ENCODE peak calls at places on chromosome 12, in five cellular contexts. One of them, this sample, is unnamed. For H3K9me3, the result is how much of the 10 kb centered on the place peaks cover.

GRCh38 chr12:32290411-32290810 is 108.9 kb upstream of the FGD4 start:
- DNase-seq in CD8-positive, alpha-beta memory T cell: no peak
- DNase-seq in SK-N-SH: no peak
- DNase-seq in left lung: no peak
- DNase-seq in HCT116: no peak
- DNase-seq in this sample: no peak

GRCh38 chr12:25648460-25648859 is 95.4 kb upstream of the LMNTD1 start:
- DNase-seq in CD8-positive, alpha-beta memory T cell: no peak
- DNase-seq in SK-N-SH: peak
- DNase-seq in left lung: no peak
- DNase-seq in HCT116: peak
- DNase-seq in this sample: no peak

GRCh38 chr12:18824287-18824686 is 86.4 kb downstream of the CAPZA3 start:
- DNase-seq in CD8-positive, alpha-beta memory T cell: no peak
- DNase-seq in SK-N-SH: no peak
- DNase-seq in left lung: no peak
- DNase-seq in HCT116: no peak
- DNase-seq in this sample: no peak

GRCh38 chr12:67957383-67957782 is 31.9 kb upstream of the IFNG-AS1 start:
- DNase-seq in CD8-positive, alpha-beta memory T cell: no peak
- DNase-seq in SK-N-SH: no peak
- DNase-seq in left lung: no peak
- DNase-seq in HCT116: no peak
- DNase-seq in this sample: no peak

GRCh38 chr12:62730649-62731377 is 204.1 kb downstream of the PPM1H start:
- DNase-seq in CD8-positive, alpha-beta memory T cell: no peak
- DNase-seq in SK-N-SH: no peak
- DNase-seq in left lung: no peak
- DNase-seq in HCT116: no peak
- DNase-seq in this sample: no peak

GRCh38 chr12:89840162-89840922 is 131.7 kb upstream of the ATP2B1 start:
- DNase-seq in CD8-positive, alpha-beta memory T cell: no peak
- DNase-seq in SK-N-SH: no peak
- DNase-seq in left lung: no peak
- DNase-seq in HCT116: no peak
- DNase-seq in this sample: no peak

GRCh38 chr12:113462117-113462774 is 9.4 kb downstream of the LHX5 start:
- DNase-seq in CD8-positive, alpha-beta memory T cell: peak
- DNase-seq in SK-N-SH: peak
- DNase-seq in left lung: peak
- DNase-seq in HCT116: peak
- DNase-seq in this sample: peak

GRCh38 chr12:58081488-58081887 is 140.1 kb downstream of the ATP23 start:
- DNase-seq in CD8-positive, alpha-beta memory T cell: no peak
- DNase-seq in SK-N-SH: no peak
- DNase-seq in left lung: no peak
- DNase-seq in HCT116: no peak
- DNase-seq in this sample: no peak

GRCh38 chr12:89325495-89325894 is 26.8 kb downstream of the DUSP6 start:
- DNase-seq in CD8-positive, alpha-beta memory T cell: no peak
- DNase-seq in SK-N-SH: no peak
- DNase-seq in left lung: no peak
- DNase-seq in HCT116: no peak
- DNase-seq in this sample: no peak

GRCh38 chr12:59928416-59928815 is 332.6 kb downstream of the SLC16A7 start:
- DNase-seq in CD8-positive, alpha-beta memory T cell: no peak
- DNase-seq in SK-N-SH: no peak
- DNase-seq in left lung: peak
- DNase-seq in HCT116: no peak
- DNase-seq in this sample: no peak

GRCh38 chr12:25384038-25384953 is 133.6 kb upstream of the KRAS start:
- DNase-seq in CD8-positive, alpha-beta memory T cell: no peak
- DNase-seq in SK-N-SH: no peak
- DNase-seq in left lung: no peak
- DNase-seq in HCT116: no peak
- DNase-seq in this sample: no peak

GRCh38 chr12:38465020-38465419 is 148.4 kb downstream of the ALG10B start:
- DNase-seq in CD8-positive, alpha-beta memory T cell: no peak
- DNase-seq in SK-N-SH: no peak
- DNase-seq in left lung: no peak
- DNase-seq in HCT116: no peak
- DNase-seq in this sample: no peak

GRCh38 chr12:59600174-59600573 is 4.3 kb downstream of the SLC16A7 start:
- DNase-seq in CD8-positive, alpha-beta memory T cell: no peak
- DNase-seq in SK-N-SH: no peak
- DNase-seq in left lung: no peak
- DNase-seq in HCT116: no peak
- DNase-seq in this sample: no peak

GRCh38 chr12:94677778-94678177 is 27.4 kb upstream of the TMCC3 start:
- DNase-seq in CD8-positive, alpha-beta memory T cell: peak
- DNase-seq in SK-N-SH: no peak
- DNase-seq in left lung: no peak
- DNase-seq in HCT116: no peak
- DNase-seq in this sample: no peak

GRCh38 chr12:11324426-11324825 is 14.2 kb upstream of the PRB4 start:
- DNase-seq in CD8-positive, alpha-beta memory T cell: no peak
- DNase-seq in SK-N-SH: no peak
- DNase-seq in left lung: no peak
- DNase-seq in HCT116: no peak
- DNase-seq in this sample: no peak

GRCh38 chr12:50992814-50993213 is 33.4 kb downstream of the SLC11A2 start:
- DNase-seq in CD8-positive, alpha-beta memory T cell: no peak
- DNase-seq in SK-N-SH: no peak
- DNase-seq in left lung: no peak
- DNase-seq in HCT116: no peak
- DNase-seq in this sample: no peak

GRCh38 chr12:24025153-24025798 is 75.8 kb upstream of the SOX5 start:
- DNase-seq in CD8-positive, alpha-beta memory T cell: no peak
- DNase-seq in SK-N-SH: no peak
- DNase-seq in left lung: no peak
- DNase-seq in HCT116: no peak
- DNase-seq in this sample: no peak

GRCh38 chr12:2299207-2299606 is 246.4 kb downstream of the CACNA1C start:
- DNase-seq in CD8-positive, alpha-beta memory T cell: no peak
- DNase-seq in SK-N-SH: no peak
- DNase-seq in left lung: no peak
- DNase-seq in HCT116: no peak
- DNase-seq in this sample: no peak
- H3K9me3 ChIP-seq in CD8-positive, alpha-beta memory T cell: under half
- H3K9me3 ChIP-seq in SK-N-SH: under half
- H3K9me3 ChIP-seq in left lung: under half
- H3K9me3 ChIP-seq in HCT116: under half
- H3K9me3 ChIP-seq in this sample: under half

GRCh38 chr12:47609806-47610205 is 96.0 kb downstream of the RPAP3 start:
- DNase-seq in CD8-positive, alpha-beta memory T cell: no peak
- DNase-seq in SK-N-SH: no peak
- DNase-seq in left lung: no peak
- DNase-seq in HCT116: no peak
- DNase-seq in this sample: no peak
- H3K9me3 ChIP-seq in CD8-positive, alpha-beta memory T cell: under half
- H3K9me3 ChIP-seq in SK-N-SH: under half
- H3K9me3 ChIP-seq in left lung: under half
- H3K9me3 ChIP-seq in HCT116: under half
- H3K9me3 ChIP-seq in this sample: under half

GRCh38 chr12:132950844-132951535 is 5.1 kb downstream of the ZNF605 start:
- DNase-seq in CD8-positive, alpha-beta memory T cell: no peak
- DNase-seq in SK-N-SH: no peak
- DNase-seq in left lung: no peak
- DNase-seq in HCT116: no peak
- DNase-seq in this sample: no peak
- H3K9me3 ChIP-seq in CD8-positive, alpha-beta memory T cell: under half
- H3K9me3 ChIP-seq in SK-N-SH: under half
- H3K9me3 ChIP-seq in left lung: half or more
- H3K9me3 ChIP-seq in HCT116: under half
- H3K9me3 ChIP-seq in this sample: under half

DNA sequence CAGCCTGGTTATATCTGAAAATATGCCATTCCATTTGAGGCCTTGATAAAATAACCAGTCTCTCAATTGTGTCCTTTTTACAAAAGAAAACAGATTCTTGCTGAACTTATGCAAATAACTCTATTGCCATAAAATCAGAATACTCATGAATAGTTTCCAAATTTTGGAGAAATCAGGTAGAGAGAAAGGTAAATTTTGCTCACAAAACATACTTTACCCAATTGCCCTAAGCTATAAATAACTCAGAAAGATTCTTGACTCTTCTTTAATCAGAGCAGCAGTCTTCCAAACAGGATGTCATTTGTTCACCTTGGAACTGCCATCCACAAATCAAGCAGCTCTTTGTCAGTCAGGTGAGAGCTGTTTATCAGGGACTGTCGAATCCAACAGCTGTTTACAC is 12.6 kb downstream of the ZNF26 start:
- DNase-seq in CD8-positive, alpha-beta memory T cell: no peak
- DNase-seq in SK-N-SH: no peak
- DNase-seq in left lung: no peak
- DNase-seq in HCT116: no peak
- DNase-seq in this sample: no peak
- H3K9me3 ChIP-seq in CD8-positive, alpha-beta memory T cell: half or more
- H3K9me3 ChIP-seq in SK-N-SH: under half
- H3K9me3 ChIP-seq in left lung: half or more
- H3K9me3 ChIP-seq in HCT116: under half
- H3K9me3 ChIP-seq in this sample: under half

GRCh38 chr12:133206390-133206789 is 25.1 kb downstream of the ZNF268 start:
- DNase-seq in CD8-positive, alpha-beta memory T cell: no peak
- DNase-seq in SK-N-SH: no peak
- DNase-seq in left lung: no peak
- DNase-seq in HCT116: no peak
- DNase-seq in this sample: no peak
- H3K9me3 ChIP-seq in CD8-positive, alpha-beta memory T cell: half or more
- H3K9me3 ChIP-seq in SK-N-SH: half or more
- H3K9me3 ChIP-seq in left lung: half or more
- H3K9me3 ChIP-seq in HCT116: under half
- H3K9me3 ChIP-seq in this sample: half or more

DNA sequence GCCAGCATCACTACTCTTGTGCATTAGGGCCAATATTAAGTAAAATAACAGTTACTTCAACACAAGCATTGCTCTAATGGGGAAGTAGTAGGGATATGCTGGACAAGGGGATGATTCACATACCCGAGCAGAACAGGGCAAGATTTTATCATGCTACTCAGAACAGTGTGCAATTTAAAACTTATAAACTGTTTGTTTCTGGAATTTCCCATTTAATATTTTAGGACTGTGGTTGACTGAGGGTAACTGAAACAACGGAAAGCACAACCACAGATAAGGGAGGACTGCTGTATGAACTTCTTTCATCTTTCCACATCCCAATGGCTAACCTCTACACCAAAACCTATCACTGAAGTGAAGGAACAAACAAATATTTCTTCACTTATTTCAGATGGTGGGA is 36.8 kb downstream of the SARNP start:
- DNase-seq in CD8-positive, alpha-beta memory T cell: no peak
- DNase-seq in SK-N-SH: no peak
- DNase-seq in left lung: no peak
- DNase-seq in HCT116: no peak
- DNase-seq in this sample: no peak
- H3K9me3 ChIP-seq in CD8-positive, alpha-beta memory T cell: under half
- H3K9me3 ChIP-seq in SK-N-SH: under half
- H3K9me3 ChIP-seq in left lung: under half
- H3K9me3 ChIP-seq in HCT116: under half
- H3K9me3 ChIP-seq in this sample: under half

DNA sequence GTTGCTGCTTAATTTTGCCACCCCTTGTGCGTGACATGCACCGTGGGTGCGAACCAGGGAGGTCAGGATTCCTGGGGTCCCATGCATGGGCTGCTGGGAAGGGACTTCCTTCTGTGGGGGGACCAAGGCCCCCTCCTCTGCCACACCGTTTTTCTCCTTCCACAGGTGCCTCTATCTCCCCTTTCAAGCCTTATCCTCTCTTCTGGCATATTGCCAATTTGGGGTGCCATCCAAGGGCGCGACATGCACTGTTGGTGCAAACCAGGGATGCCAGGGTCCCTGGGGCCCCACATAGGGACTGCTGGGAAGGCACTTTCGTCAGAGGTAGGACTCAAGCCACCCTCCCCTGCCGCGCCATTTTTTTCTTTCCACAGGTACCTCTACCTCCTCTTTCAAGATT is 289.0 kb downstream of the ALG10 start:
- DNase-seq in CD8-positive, alpha-beta memory T cell: no peak
- DNase-seq in SK-N-SH: no peak
- DNase-seq in left lung: no peak
- DNase-seq in HCT116: no peak
- DNase-seq in this sample: no peak
- H3K9me3 ChIP-seq in CD8-positive, alpha-beta memory T cell: under half
- H3K9me3 ChIP-seq in SK-N-SH: under half
- H3K9me3 ChIP-seq in left lung: half or more
- H3K9me3 ChIP-seq in HCT116: under half
- H3K9me3 ChIP-seq in this sample: under half

DNA sequence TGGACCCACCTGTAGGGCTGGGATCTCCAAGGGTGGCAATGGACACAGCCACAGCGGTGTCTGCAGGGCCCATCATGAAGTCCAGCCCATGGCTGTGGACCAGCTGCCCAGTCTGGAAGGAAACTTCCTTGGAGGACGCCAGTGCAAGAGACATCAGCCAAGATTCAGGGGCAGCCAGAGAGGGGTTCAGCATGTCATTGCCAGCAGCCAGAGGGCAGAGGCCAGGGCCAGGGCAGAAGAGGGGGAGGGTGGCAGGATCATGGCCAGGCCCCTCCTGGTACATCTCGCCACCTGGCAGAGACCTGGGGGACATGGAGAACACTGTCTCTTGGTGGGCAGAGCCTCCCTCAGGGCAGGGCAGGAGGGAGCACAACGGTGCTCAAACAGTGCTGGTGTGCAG is 10.2 kb downstream of the ANHX start:
- DNase-seq in CD8-positive, alpha-beta memory T cell: no peak
- DNase-seq in SK-N-SH: no peak
- DNase-seq in left lung: no peak
- DNase-seq in HCT116: no peak
- DNase-seq in this sample: no peak
- H3K9me3 ChIP-seq in CD8-positive, alpha-beta memory T cell: under half
- H3K9me3 ChIP-seq in SK-N-SH: under half
- H3K9me3 ChIP-seq in left lung: half or more
- H3K9me3 ChIP-seq in HCT116: under half
- H3K9me3 ChIP-seq in this sample: under half

This sample was measured in T-helper 17 cell.